ENCODE peak calls at places on chromosomes 16 and 17, in seven cellular contexts. S, K, I, H, Y, E and A are unnamed samples.
A peak's percentile ranks its signal among the peaks of the same experiment; 100 is the strongest.

GRCh38 chr16:10641953-10642949 is 52.5 kb downstream of the TEKT5 start:
- DNase-seq in H (no peak), E (no peak), I (no peak), S (no peak), K (no peak), Y (no peak), A (peak; percentile 27)

GRCh38 chr17:48728232-48729231 is at the start of gene HOXB13:
- DNase-seq in I (peak; percentile 27), H (peak; percentile 73), E (no peak), K (peak; percentile 32), Y (peak; percentile 59), S (no peak), A (peak; percentile 43)

GRCh38 chr16:6863135-6863534 is 469.5 kb upstream of the RBFOX1 start:
- DNase-seq in Y (no peak), I (no peak), E (no peak), H (no peak), S (no peak), K (no peak), A (no peak)

GRCh38 chr16:12611006-12611477 is 192.6 kb downstream of the CPPED1 start:
- DNase-seq in S (no peak), K (peak; percentile 41), I (no peak), E (no peak), Y (no peak), H (no peak), A (no peak)

GRCh38 chr16:11677451-11677951 is 9.2 kb downstream of the SNN start:
- DNase-seq in E (no peak), H (peak; percentile 26), I (no peak), S (no peak), Y (no peak), K (peak; percentile 85), A (no peak)

GRCh38 chr16:30609002-30609927 is 924 bp downstream of the ZNF689 start:
- DNase-seq in H (peak; percentile 65), Y (peak; percentile 37), S (no peak), I (peak; percentile 60), K (peak; percentile 54), E (no peak), A (peak; percentile 63)

GRCh38 chr17:58568050-58568830 is 53.8 kb upstream of the MTMR4 start:
- DNase-seq in I (no peak), Y (no peak), E (no peak), S (no peak), K (no peak), H (no peak), A (no peak)

GRCh38 chr16:55301385-55302008 is 22.5 kb upstream of the IRX6 start:
- DNase-seq in K (no peak), H (no peak), I (no peak), S (no peak), E (no peak), Y (no peak), A (no peak)

GRCh38 chr16:82832861-82833260 is 206.1 kb downstream of the CDH13 start:
- DNase-seq in H (peak; percentile 10), E (no peak), K (no peak), I (no peak), Y (no peak), S (peak; percentile 29), A (no peak)

GRCh38 chr16:60203525-60204124 is 1469.5 kb upstream of the GOT2 start:
- DNase-seq in E (no peak), S (no peak), K (no peak), H (no peak), I (no peak), Y (no peak), A (no peak)

GRCh38 chr17:73952498-73953205 is 250.8 kb upstream of the RPL38 start:
- DNase-seq in I (peak; percentile 57), Y (no peak), H (no peak), K (peak; percentile 1), E (no peak), S (no peak), A (peak; percentile 54)

GRCh38 chr17:14753383-14753782 is 452.5 kb downstream of the HS3ST3B1 start:
- DNase-seq in S (no peak), K (no peak), Y (no peak), I (no peak), E (no peak), H (no peak), A (no peak)

GRCh38 chr16:84661418-84662060 is 13.2 kb downstream of the KLHL36 start:
- DNase-seq in Y (no peak), E (no peak), I (no peak), K (no peak), H (no peak), S (no peak), A (no peak)

GRCh38 chr16:72680732-72681131 is 367.2 kb downstream of the ZFHX3 start:
- DNase-seq in I (no peak), H (no peak), Y (no peak), K (no peak), S (no peak), E (no peak), A (no peak)

GRCh38 chr16:84788968-84789371 is 30.8 kb upstream of the CRISPLD2 start:
- DNase-seq in H (no peak), I (no peak), S (no peak), Y (no peak), E (peak; percentile 81), K (no peak), A (no peak)

GRCh38 chr17:11935734-11936406 is 61.4 kb downstream of the ZNF18 start:
- DNase-seq in H (peak; percentile 9), E (no peak), Y (peak; percentile 1), S (no peak), I (no peak), K (peak; percentile 59), A (peak; percentile 54)

GRCh38 chr17:16072031-16072430 is 72.4 kb downstream of the TTC19 start:
- DNase-seq in H (no peak), K (no peak), S (no peak), Y (no peak), I (no peak), E (no peak), A (no peak)

GRCh38 chr17:2405247-2405926 is 4.5 kb upstream of the MNT start:
- DNase-seq in S (peak; percentile 82), I (no peak), K (peak; percentile 89), Y (no peak), E (peak; percentile 45), H (peak; percentile 61), A (peak; percentile 36)

GRCh38 chr16:66937725-66938337 is 2.5 kb downstream of the CES2 start:
- DNase-seq in E (no peak), I (no peak), K (no peak), Y (no peak), H (no peak), S (no peak), A (no peak)

GRCh38 chr17:39199673-39199985 is 454 bp upstream of the RPL19 start:
- DNase-seq in S (no peak), I (no peak), H (no peak), Y (no peak), E (no peak), K (no peak), A (no peak)

GRCh38 chr17:19304209-19304608 is 58.3 kb downstream of the B9D1 start:
- DNase-seq in Y (no peak), I (no peak), S (no peak), E (no peak), H (no peak), K (peak; percentile 87), A (peak; percentile 33)